ENCODE peak calls at places on chromosomes 3 and 15, in eight cellular contexts. K, I, H, W, F, E, R and L are unnamed samples.
A peak's percentile ranks its signal among the peaks of the same experiment; 100 is the strongest.

GRCh38 chr3:13136426-13136825 is 63.2 kb upstream of the IQSEC1 start:
- DNase-seq in K (no peak), I (no peak), H (no peak), W (no peak), F (peak; percentile 8), E (no peak), R (no peak), L (no peak)

GRCh38 chr3:11627612-11628011 is 16.1 kb downstream of the VGLL4 start:
- DNase-seq in K (no peak), I (no peak), H (no peak), W (no peak), F (no peak), E (no peak), R (no peak), L (no peak)

GRCh38 chr3:104286645-104287044 is 1080.1 kb upstream of the ALCAM start:
- DNase-seq in K (no peak), I (no peak), H (no peak), W (no peak), F (no peak), E (no peak), R (no peak), L (no peak)

GRCh38 chr3:58116161-58116955 is 94.4 kb downstream of the DNASE1L3 start:
- DNase-seq in K (peak; percentile 80), I (no peak), H (no peak), W (no peak), F (no peak), E (no peak), R (no peak), L (no peak)

GRCh38 chr3:69569520-69569919 is 169.7 kb upstream of the MITF start:
- DNase-seq in K (no peak), I (no peak), H (no peak), W (no peak), F (no peak), E (no peak), R (no peak), L (no peak)

GRCh38 chr15:40266828-40267304 is 16.0 kb downstream of the ANKRD63 start:
- DNase-seq in K (no peak), I (peak; percentile 70), H (no peak), W (no peak), F (no peak), E (peak; percentile 95), R (peak; percentile 94), L (no peak)

GRCh38 chr3:147368561-147369151 is 37.7 kb downstream of the ZIC4 start:
- DNase-seq in K (no peak), I (no peak), H (no peak), W (no peak), F (no peak), E (no peak), R (no peak), L (no peak)

GRCh38 chr3:184289426-184289938 is 9.6 kb upstream of the PSMD2 start:
- DNase-seq in K (peak; percentile 48), I (peak; percentile 73), H (no peak), W (peak; percentile 75), F (no peak), E (peak; percentile 60), R (peak; percentile 51), L (peak; percentile 43)

GRCh38 chr3:158717576-158717975 is 14.7 kb downstream of the RARRES1 start:
- DNase-seq in K (no peak), I (no peak), H (no peak), W (no peak), F (no peak), E (no peak), R (no peak), L (no peak)

GRCh38 chr3:113897373-113897777 is 50.4 kb upstream of the ZDHHC23 start:
- DNase-seq in K (no peak), I (no peak), H (no peak), W (no peak), F (no peak), E (no peak), R (no peak), L (no peak)

GRCh38 chr3:123883656-123884257 is 375 bp downstream of the MYLK start:
- DNase-seq in K (no peak), I (peak; percentile 13), H (no peak), W (no peak), F (no peak), E (peak; percentile 13), R (peak; percentile 32), L (no peak)

GRCh38 chr3:108414007-108414406 is 96.4 kb downstream of the MYH15 start:
- DNase-seq in K (no peak), I (no peak), H (no peak), W (no peak), F (no peak), E (no peak), R (no peak), L (no peak)

GRCh38 chr3:149180057-149180573 is 41.5 kb downstream of the CP start:
- DNase-seq in K (no peak), I (peak; percentile 99), H (no peak), W (no peak), F (peak; percentile 80), E (peak; percentile 100), R (peak; percentile 99), L (no peak)

GRCh38 chr3:99128740-99129505 is 227.4 kb upstream of the DCBLD2 start:
- DNase-seq in K (no peak), I (peak; percentile 79), H (no peak), W (no peak), F (no peak), E (peak; percentile 99), R (peak; percentile 96), L (no peak)